ENCODE peak calls at places on chromosomes 3 and 15, in eight cellular contexts. S is Panc1, A is heart left ventricle, N is tibial artery, T is heart right ventricle, P is HL-60, K is adrenal gland, D is dorsolateral prefrontal cortex. O is an unnamed sample.

GRCh38 chr3:122642935-122643334 is 37.7 kb upstream of the PARP14 start:
- DNase-seq in S (no peak), A (no peak), N (no peak), T (no peak), P (no peak), K (no peak), D (no peak), O (no peak)

GRCh38 chr15:68335655-68336054 is 58.1 kb downstream of the FEM1B start:
- DNase-seq in S (no peak), A (no peak), N (peak), T (no peak), P (no peak), K (no peak), D (no peak), O (no peak)

GRCh38 chr3:191175102-191175501 is 23.9 kb upstream of the OSTN start:
- DNase-seq in S (no peak), A (no peak), N (no peak), T (no peak), P (no peak), K (no peak), D (no peak), O (no peak)

GRCh38 chr15:89662893-89663673 is 7.8 kb upstream of the KIF7 start:
- DNase-seq in S (no peak), A (peak), N (peak), T (peak), P (no peak), K (peak), D (no peak), O (peak)

GRCh38 chr15:101620645-101621044 is 31.5 kb downstream of the TM2D3 start:
- DNase-seq in S (no peak), A (no peak), N (no peak), T (no peak), P (no peak), K (no peak), D (no peak), O (no peak)

GRCh38 chr15:43299411-43299810 is 31.0 kb downstream of the LCMT2 start:
- DNase-seq in S (no peak), A (no peak), N (no peak), T (no peak), P (no peak), K (no peak), D (no peak), O (no peak)

GRCh38 chr15:79632457-79632856 is 200.3 kb downstream of the MINAR1 start:
- DNase-seq in S (no peak), A (no peak), N (no peak), T (no peak), P (no peak), K (no peak), D (no peak), O (no peak)

GRCh38 chr3:117998071-117998470 is 1036.6 kb downstream of the IGSF11 start:
- DNase-seq in S (no peak), A (no peak), N (no peak), T (no peak), P (no peak), K (no peak), D (no peak), O (peak)

GRCh38 chr3:110576962-110577361 is 494.7 kb upstream of the NECTIN3 start:
- DNase-seq in S (no peak), A (no peak), N (no peak), T (no peak), P (no peak), K (peak), D (no peak), O (peak)

GRCh38 chr3:38268522-38268921 is 2.9 kb downstream of the SLC22A13 start:
- DNase-seq in S (no peak), A (no peak), N (no peak), T (no peak), P (peak), K (no peak), D (no peak), O (no peak)

GRCh38 chr3:165082632-165083031 is 4.3 kb upstream of the SI start:
- DNase-seq in S (no peak), A (no peak), N (no peak), T (no peak), P (no peak), K (no peak), D (no peak), O (no peak)

GRCh38 chr3:4060064-4060463 is 243.1 kb upstream of the SETMAR start:
- DNase-seq in S (no peak), A (no peak), N (no peak), T (no peak), P (no peak), K (no peak), D (no peak), O (no peak)

GRCh38 chr3:192940129-192940528 is 22.5 kb upstream of the MB21D2 start:
- DNase-seq in S (no peak), A (no peak), N (no peak), T (no peak), P (no peak), K (no peak), D (no peak), O (no peak)

GRCh38 chr3:64488938-64489337 is 198.9 kb downstream of the ADAMTS9 start:
- DNase-seq in S (no peak), A (no peak), N (no peak), T (no peak), P (no peak), K (no peak), D (no peak), O (no peak)

GRCh38 chr3:150077581-150078247 is 107.0 kb upstream of the PFN2 start:
- DNase-seq in S (no peak), A (no peak), N (no peak), T (no peak), P (no peak), K (no peak), D (no peak), O (no peak)

GRCh38 chr3:27253831-27254230 is 115.4 kb downstream of the NEK10 start:
- DNase-seq in S (no peak), A (no peak), N (no peak), T (peak), P (peak), K (peak), D (no peak), O (peak)

GRCh38 chr3:194395767-194396527 is 3.1 kb downstream of the GP5 start:
- DNase-seq in S (no peak), A (peak), N (peak), T (peak), P (peak), K (no peak), D (no peak), O (no peak)

GRCh38 chr15:70494861-70495571 is 268.3 kb downstream of the UACA start:
- DNase-seq in S (peak), A (no peak), N (no peak), T (no peak), P (no peak), K (no peak), D (no peak), O (peak)

GRCh38 chr3:141333796-141334626 is 34.3 kb upstream of the ZBTB38 start:
- DNase-seq in S (no peak), A (no peak), N (no peak), T (no peak), P (no peak), K (no peak), D (no peak), O (peak)

GRCh38 chr15:81751321-81751720 is 294.5 kb downstream of the MEX3B start:
- DNase-seq in S (no peak), A (no peak), N (no peak), T (no peak), P (no peak), K (no peak), D (no peak), O (no peak)

GRCh38 chr3:65890328-65890727 is 148.4 kb downstream of the MAGI1 start:
- DNase-seq in S (no peak), A (no peak), N (no peak), T (no peak), P (no peak), K (no peak), D (no peak), O (no peak)

GRCh38 chr3:186109897-186110803 is 1.3 kb upstream of the ETV5 start:
- DNase-seq in S (no peak), A (peak), N (peak), T (no peak), P (no peak), K (peak), D (no peak), O (peak)

GRCh38 chr3:156681003-156681402 is 6.6 kb downstream of the TIPARP start:
- DNase-seq in S (no peak), A (peak), N (no peak), T (peak), P (peak), K (no peak), D (no peak), O (peak)

GRCh38 chr3:73556520-73557371 is 68.0 kb downstream of the PDZRN3 start:
- DNase-seq in S (no peak), A (no peak), N (no peak), T (no peak), P (no peak), K (no peak), D (no peak), O (no peak)

DNA sequence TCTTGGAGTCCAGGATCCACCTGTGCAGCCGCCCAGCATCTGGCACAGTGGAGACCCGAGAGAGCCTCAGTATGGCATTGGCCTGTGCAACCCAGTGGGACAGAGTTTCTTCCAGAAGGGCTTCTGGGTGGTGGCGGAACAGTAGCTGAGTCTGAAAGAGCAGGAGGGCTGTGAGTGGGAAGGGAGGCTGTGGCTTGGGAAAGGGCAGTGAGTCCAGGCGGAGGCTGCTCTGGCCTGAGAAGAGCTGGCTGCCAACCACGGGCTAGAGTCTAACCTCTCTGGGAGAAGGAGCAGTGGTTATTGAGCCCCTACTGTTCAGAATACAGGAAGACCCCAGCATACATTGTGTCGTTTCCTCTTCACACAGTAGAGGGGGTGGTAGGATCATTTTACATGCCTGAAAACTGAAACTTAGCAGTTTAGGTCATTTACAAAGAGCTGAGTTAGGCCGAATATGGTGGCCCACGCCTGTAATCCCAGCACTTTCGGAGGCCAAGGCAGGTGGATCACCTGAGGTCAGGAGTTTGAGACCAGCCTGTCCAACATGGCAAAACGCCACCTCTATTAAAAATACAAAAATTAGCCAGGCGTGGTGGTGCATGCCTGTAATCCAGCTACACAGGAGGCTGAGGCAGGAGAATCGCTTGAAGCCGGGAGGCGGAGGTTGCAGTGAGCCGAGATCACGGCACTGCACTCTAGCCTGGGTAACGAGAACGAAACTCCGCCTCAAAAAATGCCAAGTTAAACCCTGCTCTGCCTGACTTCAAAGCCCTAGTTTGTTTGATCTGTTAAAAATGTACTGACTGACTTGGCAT is 3.2 kb downstream of the AEN start:
- DNase-seq in S (no peak), A (no peak), N (no peak), T (peak), P (no peak), K (no peak), D (no peak), O (peak)
- H3K4me3 ChIP-seq in S (no peak), A (peak), N (peak), T (peak), P (no peak), K (no peak), D (peak), O (no peak)

DNA sequence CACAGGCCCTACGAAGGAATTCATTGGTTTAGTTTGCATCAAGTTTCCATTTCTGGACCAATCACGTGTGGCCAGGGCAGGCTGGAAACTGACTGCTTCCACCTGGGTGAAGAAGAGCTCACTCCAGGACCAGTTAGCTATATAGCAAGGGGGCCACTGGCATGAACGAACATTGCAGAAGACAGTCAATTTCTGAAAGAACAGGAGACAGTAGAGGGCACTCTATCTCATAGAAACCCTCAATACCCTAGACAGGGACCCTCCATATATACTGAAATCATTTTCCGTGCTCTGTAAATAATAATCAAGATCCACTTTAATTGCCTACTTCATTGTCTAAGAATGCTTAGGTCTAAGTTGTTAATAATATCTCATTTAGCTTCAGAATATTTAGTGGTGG is 215.6 kb downstream of the CADPS start:
- DNase-seq in S (no peak), A (no peak), N (no peak), T (no peak), P (no peak), K (no peak), D (no peak), O (no peak)
- TF ChIP-seq CTCF in S (no peak), A (no peak), N (no peak), T (no peak), P (no peak), K (no peak), D (no peak), O (no peak)

GRCh38 chr3:22129101-22129500 is 378.1 kb upstream of the ZNF385D start:
- DNase-seq in S (no peak), A (no peak), N (no peak), T (no peak), P (no peak), K (no peak), D (no peak), O (no peak)
- H3K4me3 ChIP-seq in S (no peak), A (no peak), N (no peak), T (no peak), P (no peak), K (no peak), D (no peak), O (no peak)

DNA sequence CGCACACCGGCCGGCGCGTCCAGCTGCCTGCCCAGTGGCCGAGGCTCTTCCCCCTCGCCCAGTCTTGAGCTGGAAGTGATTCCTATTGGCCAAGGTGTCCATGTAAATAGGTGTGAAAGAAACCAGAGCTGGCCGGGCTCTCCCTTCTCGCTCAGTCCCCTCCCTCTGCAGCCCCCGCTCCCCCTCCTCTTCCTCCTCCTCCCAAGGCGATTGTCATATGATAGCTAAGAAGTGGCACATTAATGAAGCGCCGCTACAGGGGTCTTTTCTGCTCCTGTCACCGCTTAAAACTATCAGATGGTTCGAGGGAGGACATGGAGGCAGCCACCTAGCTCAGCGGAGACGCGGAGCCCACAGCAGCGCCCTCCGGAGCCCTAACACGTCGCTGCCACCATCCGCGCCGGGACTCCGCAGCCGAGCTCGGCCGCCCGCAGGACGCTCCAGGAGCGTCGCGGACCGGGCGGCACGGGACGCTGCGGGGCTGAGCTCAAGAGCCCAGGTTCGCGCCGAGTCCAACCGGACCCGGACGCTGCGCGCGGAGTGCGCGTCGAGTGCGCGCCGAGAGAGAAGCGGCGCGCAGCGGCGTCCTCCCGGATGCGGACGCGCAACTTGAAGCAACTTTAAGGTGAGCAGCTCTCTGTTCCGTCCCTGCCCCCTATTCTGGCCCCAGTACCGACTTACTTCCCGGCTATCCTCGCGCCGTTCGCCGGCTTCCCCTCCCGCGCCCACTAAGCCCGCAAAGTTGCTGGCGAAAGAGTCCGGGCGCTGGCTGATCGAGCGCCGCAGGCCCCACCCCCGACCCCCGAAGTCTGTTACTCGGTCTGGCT is at the start of gene FOXB1:
- DNase-seq in S (no peak), A (no peak), N (no peak), T (no peak), P (no peak), K (no peak), D (no peak), O (no peak)
- TF ChIP-seq CTCF in S (no peak), A (no peak), N (no peak), T (no peak), P (no peak), K (no peak), D (no peak), O (no peak)

DNA sequence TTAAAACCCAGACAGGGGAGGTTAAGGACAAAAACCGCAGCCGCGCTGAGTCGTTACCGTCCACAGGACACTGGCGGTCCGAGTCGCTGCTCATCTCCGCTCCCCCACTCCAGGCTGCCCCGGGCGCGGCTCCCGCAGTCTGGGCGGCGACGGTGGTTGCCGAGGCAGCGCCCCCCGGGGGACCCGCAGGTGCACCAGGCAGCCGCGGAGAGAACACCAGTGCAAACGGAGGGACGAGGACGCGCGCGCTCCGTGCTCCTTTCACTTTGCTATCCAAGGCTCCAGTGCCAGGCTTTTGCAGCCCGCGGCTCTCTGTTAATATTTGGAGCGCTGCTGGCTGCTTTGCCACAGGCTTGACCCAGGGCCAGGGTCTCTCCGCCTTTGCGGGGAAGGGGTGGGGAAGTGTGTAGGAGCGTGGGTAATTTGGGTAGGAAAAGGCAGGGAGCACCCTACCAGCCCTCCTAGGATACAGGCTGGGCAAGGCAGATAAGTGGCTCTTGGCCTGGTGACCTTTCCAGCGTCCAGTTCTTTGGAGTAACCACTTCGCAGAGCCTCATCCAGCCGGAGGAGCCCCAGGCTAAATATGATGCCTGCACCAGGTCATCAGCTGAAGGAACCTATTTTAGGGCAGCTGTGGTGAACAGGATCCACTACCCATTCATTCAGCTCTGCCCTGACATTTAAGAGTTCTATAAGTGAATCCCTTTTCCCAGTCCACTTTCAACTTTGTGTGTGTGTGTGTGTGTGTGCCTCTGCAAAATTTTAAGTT is at the start of gene GADL1:
- DNase-seq in S (no peak), A (peak), N (no peak), T (peak), P (peak), K (peak), D (no peak), O (peak)
- H3K4me3 ChIP-seq in S (peak), A (peak), N (peak), T (peak), P (peak), K (peak), D (peak), O (peak)

O was measured in cardiac fibroblast.